ENCODE peak calls at places on chromosomes 5 and 9, in five cellular contexts. O, C, M, X and N are unnamed samples.

GRCh38 chr5:128015978-128016377 is 67.6 kb upstream of the SLC12A2 start:
- DNase-seq in O (no peak), C (no peak), M (no peak), X (no peak), N (no peak)

GRCh38 chr5:134794136-134794535 is 35.6 kb downstream of the DDX46 start:
- DNase-seq in O (no peak), C (no peak), M (no peak), X (no peak), N (no peak)

GRCh38 chr5:179148703-179149170 is 88.6 kb downstream of the ZNF354C start:
- DNase-seq in O (no peak), C (no peak), M (no peak), X (no peak), N (peak)

GRCh38 chr9:70952131-70952727 is 169.2 kb downstream of the TRPM3 start:
- DNase-seq in O (no peak), C (no peak), M (no peak), X (no peak), N (no peak)

GRCh38 chr5:133287500-133287899 is 235.7 kb downstream of the HSPA4 start:
- DNase-seq in O (peak), C (no peak), M (no peak), X (no peak), N (no peak)

GRCh38 chr5:178496661-178497060 is 93.5 kb downstream of the COL23A1 start:
- DNase-seq in O (no peak), C (no peak), M (no peak), X (no peak), N (no peak)

GRCh38 chr5:154475613-154476342 is 2.2 kb downstream of the HAND1 start:
- DNase-seq in O (peak), C (no peak), M (no peak), X (no peak), N (no peak)

GRCh38 chr9:21677834-21678233 is 124.6 kb upstream of the MTAP start:
- DNase-seq in O (no peak), C (no peak), M (no peak), X (no peak), N (no peak)

GRCh38 chr9:20414150-20414549 is 208.1 kb downstream of the MLLT3 start:
- DNase-seq in O (no peak), C (no peak), M (no peak), X (no peak), N (no peak)

GRCh38 chr9:74960548-74960947 is 7.8 kb upstream of the C9orf40 start:
- DNase-seq in O (no peak), C (no peak), M (no peak), X (no peak), N (no peak)

GRCh38 chr5:40481226-40481625 is 198.5 kb upstream of the PTGER4 start:
- DNase-seq in O (no peak), C (no peak), M (no peak), X (no peak), N (no peak)

GRCh38 chr5:132099073-132099748 is 25.6 kb downstream of the CSF2 start:
- DNase-seq in O (no peak), C (no peak), M (no peak), X (no peak), N (no peak)

GRCh38 chr5:58751222-58751621 is 168.3 kb downstream of the RAB3C start:
- DNase-seq in O (no peak), C (no peak), M (no peak), X (no peak), N (no peak)

GRCh38 chr9:75269202-75269601 is 180.9 kb downstream of the OSTF1 start:
- DNase-seq in O (no peak), C (no peak), M (no peak), X (no peak), N (no peak)

GRCh38 chr9:36161187-36161586 is 8.0 kb upstream of the CCIN start:
- DNase-seq in O (no peak), C (no peak), M (peak), X (no peak), N (no peak)

GRCh38 chr9:93119953-93120845 is 13.9 kb downstream of the NINJ1 start:
- DNase-seq in O (no peak), C (peak), M (peak), X (peak), N (peak)

GRCh38 chr9:129002989-129003388 is 25.1 kb downstream of the SH3GLB2 start:
- DNase-seq in O (no peak), C (no peak), M (no peak), X (no peak), N (no peak)

GRCh38 chr9:130992059-130993032 is 16.6 kb upstream of the LAMC3 start:
- DNase-seq in O (no peak), C (no peak), M (no peak), X (no peak), N (no peak)

GRCh38 chr9:127104465-127105311 is 17.7 kb downstream of the ANGPTL2 start:
- DNase-seq in O (peak), C (no peak), M (no peak), X (no peak), N (no peak)

GRCh38 chr9:34573599-34574325 is 15.8 kb downstream of the CNTFR start:
- DNase-seq in O (no peak), C (no peak), M (no peak), X (no peak), N (no peak)

GRCh38 chr5:126395198-126395597 is 28.0 kb upstream of the GRAMD2B start:
- DNase-seq in O (no peak), C (no peak), M (no peak), X (no peak), N (no peak)

GRCh38 chr5:159497221-159497620 is 166.9 kb upstream of the IL12B start:
- DNase-seq in O (no peak), C (no peak), M (no peak), X (no peak), N (no peak)

GRCh38 chr5:131382407-131383395 is 118.8 kb downstream of the CDC42SE2 start:
- DNase-seq in O (peak), C (no peak), M (no peak), X (no peak), N (no peak)

GRCh38 chr5:10479226-10479721 is 37.6 kb downstream of the ROPN1L start:
- DNase-seq in O (no peak), C (no peak), M (no peak), X (no peak), N (peak)

GRCh38 chr9:77864096-77864889 is 167.3 kb downstream of the GNAQ start:
- DNase-seq in O (no peak), C (no peak), M (no peak), X (no peak), N (no peak)

DNA sequence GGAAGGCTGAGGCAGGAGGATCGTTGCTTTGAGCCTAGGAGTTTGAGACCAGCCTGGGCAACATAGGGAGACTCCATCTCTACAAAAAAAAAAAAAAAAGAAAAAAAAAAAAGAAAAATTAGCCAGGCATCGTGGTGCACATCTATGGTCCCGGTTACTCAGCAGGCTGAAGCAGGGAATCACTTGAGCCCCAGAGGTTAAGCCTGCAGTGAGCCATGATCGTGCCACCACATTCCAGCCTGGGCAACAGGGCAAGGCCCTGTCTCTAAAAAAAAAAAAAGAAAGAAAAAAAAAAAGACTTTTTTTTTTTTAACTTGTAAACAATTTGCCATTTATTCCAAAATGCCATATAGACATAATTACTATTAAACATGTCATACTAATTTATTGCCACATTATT is 64.5 kb downstream of the SERINC5 start:
- DNase-seq in O (no peak), C (no peak), M (no peak), X (no peak), N (no peak)
- H3K4me3 ChIP-seq in O (no peak), C (no peak), M (no peak), X (no peak), N (no peak)

GRCh38 chr5:151223447-151224264 is at the start of gene CCDC69:
- DNase-seq in O (peak), C (peak), M (peak), X (peak), N (peak)
- TF ChIP-seq CTCF in O (no peak), C (no peak), M (peak), X (peak), N (peak)

GRCh38 chr5:93620487-93621339 is 37.7 kb downstream of the NR2F1 start:
- DNase-seq in O (peak), C (peak), M (peak), X (peak), N (peak)
- H3K4me3 ChIP-seq in O (peak), C (peak), M (peak), X (peak), N (peak)

GRCh38 chr5:146208916-146209522 is 5.6 kb downstream of the RBM27 start:
- DNase-seq in O (no peak), C (no peak), M (no peak), X (no peak), N (no peak)
- TF ChIP-seq CTCF in O (peak), C (no peak), M (peak), X (no peak), N (no peak)

GRCh38 chr5:56913766-56914165 is 4.4 kb downstream of the SETD9 start:
- DNase-seq in O (no peak), C (no peak), M (no peak), X (no peak), N (no peak)
- H3K4me3 ChIP-seq in O (no peak), C (no peak), M (no peak), X (no peak), N (no peak)

DNA sequence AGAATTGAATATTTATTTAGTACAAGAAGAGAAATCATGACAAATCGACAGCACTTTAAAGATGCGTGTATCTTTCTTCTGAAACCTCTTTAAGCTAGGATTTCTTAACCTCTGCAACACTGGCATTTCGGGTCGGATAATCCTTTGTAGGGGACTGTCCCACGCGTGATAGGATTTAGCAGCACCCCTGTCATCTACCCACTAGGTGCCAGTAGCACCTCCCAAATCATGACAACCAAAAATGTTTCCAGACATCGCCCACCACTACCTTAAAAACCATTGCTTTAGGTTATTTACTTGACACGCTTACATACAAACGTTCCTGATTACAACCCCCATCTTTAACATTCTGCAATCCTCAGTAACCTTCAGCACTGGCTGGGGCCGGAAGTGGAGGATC is 223.1 kb downstream of the TRIM32 start:
- DNase-seq in O (no peak), C (no peak), M (no peak), X (no peak), N (no peak)
- TF ChIP-seq CTCF in O (no peak), C (no peak), M (no peak), X (no peak), N (no peak)